ENCODE peak calls at places on chromosomes 7 and 10, in six cellular contexts. J is IMR-90, W is H1, T is mesenchymal stem cell, M is H9, Q is neuronal stem cell. G is an unnamed sample.

GRCh38 chr7:26549281-26549943 is 257.8 kb downstream of the SNX10 start:
- DNase-seq in J (no peak), W (no peak), T (no peak), M (no peak), Q (no peak), G (no peak)

GRCh38 chr7:32119790-32120196 is 49.6 kb upstream of the PDE1C start:
- DNase-seq in J (no peak), W (peak; percentile 43), T (no peak), M (peak; percentile 36), Q (no peak), G (no peak)

GRCh38 chr10:106424076-106424475 is 740.4 kb downstream of the SORCS1 start:
- DNase-seq in J (peak; percentile 96), W (no peak), T (peak; percentile 59), M (no peak), Q (no peak), G (peak; percentile 1)

GRCh38 chr7:17134786-17135185 is 163.7 kb upstream of the AHR start:
- DNase-seq in J (no peak), W (no peak), T (no peak), M (no peak), Q (no peak), G (no peak)

GRCh38 chr10:122504551-122504950 is 43.2 kb downstream of the HTRA1 start:
- DNase-seq in J (peak; percentile 94), W (no peak), T (peak; percentile 49), M (no peak), Q (no peak), G (no peak)

GRCh38 chr7:101912711-101913110 is 95.3 kb downstream of the CUX1 start:
- DNase-seq in J (peak; percentile 35), W (no peak), T (no peak), M (no peak), Q (no peak), G (no peak)

GRCh38 chr10:33800986-33801385 is 466.5 kb upstream of the NRP1 start:
- DNase-seq in J (no peak), W (no peak), T (no peak), M (no peak), Q (no peak), G (no peak)

GRCh38 chr7:37570145-37570544 is 113.4 kb upstream of the GPR141 start:
- DNase-seq in J (no peak), W (no peak), T (no peak), M (no peak), Q (no peak), G (peak; percentile 47)

GRCh38 chr7:2471396-2471795 is 4.8 kb downstream of the GRIFIN start:
- DNase-seq in J (peak; percentile 25), W (no peak), T (peak; percentile 25), M (peak; percentile 79), Q (no peak), G (no peak)

GRCh38 chr10:100101526-100102076 is 19.9 kb upstream of the CPN1 start:
- DNase-seq in J (peak; percentile 6), W (no peak), T (peak; percentile 14), M (no peak), Q (no peak), G (peak; percentile 21)

GRCh38 chr7:154907651-154908620 is 95.0 kb downstream of the PAXIP1 start:
- DNase-seq in J (no peak), W (no peak), T (no peak), M (no peak), Q (no peak), G (no peak)

GRCh38 chr10:112389147-112389822 is 15.4 kb downstream of the ACSL5 start:
- DNase-seq in J (peak; percentile 77), W (no peak), T (peak; percentile 79), M (peak; percentile 30), Q (no peak), G (peak; percentile 90)
- H2AK5ac ChIP-seq in J (peak overlapping the region; percentile 1), W (peak overlapping the region; percentile 28), T (no peak overlapping the region), M (no peak overlapping the region), Q (no peak overlapping the region), G (no peak overlapping the region)

DNA sequence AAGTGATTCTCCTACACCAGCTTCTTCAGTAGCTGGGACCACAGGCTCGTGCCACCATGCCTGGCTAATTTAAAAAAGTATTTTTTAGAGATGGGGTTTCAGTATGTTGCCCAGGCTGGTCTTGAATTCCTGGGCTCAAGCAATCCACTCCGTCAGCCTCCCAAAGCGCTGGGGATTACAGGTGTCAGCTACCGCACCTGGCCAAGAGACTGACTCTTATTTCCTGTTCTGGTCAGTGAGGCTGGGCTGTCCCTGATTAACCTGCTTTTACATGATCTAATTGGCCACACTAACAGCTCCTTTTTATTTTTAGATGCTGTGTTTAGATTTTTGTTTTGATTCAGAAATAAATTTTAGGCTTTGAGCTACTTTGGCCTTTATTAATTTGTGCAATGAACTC is 203.9 kb downstream of the NXPH1 start:
- DNase-seq in J (no peak), W (no peak), T (no peak), M (no peak), Q (no peak), G (no peak)
- H3K14ac ChIP-seq in J (no peak overlapping the region), W (no peak overlapping the region), T (no peak overlapping the region), M (no peak overlapping the region), Q (no peak overlapping the region), G (no peak overlapping the region)

DNA sequence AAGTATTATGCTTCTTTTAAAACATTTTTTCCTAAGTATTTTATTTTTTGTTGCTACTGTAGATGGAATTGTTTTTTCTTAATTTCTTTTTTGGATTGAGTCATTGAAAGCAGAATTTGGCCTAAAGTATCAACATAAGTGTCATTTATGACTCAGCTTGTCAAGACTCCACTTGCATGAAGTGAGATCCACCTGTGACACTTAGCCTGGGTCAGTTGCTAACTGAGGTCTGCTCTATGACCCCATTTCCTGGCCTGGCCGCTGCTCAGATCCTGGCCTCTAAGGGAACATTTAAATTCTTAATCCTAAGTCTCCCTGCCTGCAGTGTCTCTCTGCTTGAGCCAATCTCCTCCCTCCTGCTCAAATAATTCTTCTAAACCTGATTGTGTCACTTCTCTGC is 35.5 kb downstream of the TMEM270 start:
- DNase-seq in J (peak; percentile 70), W (no peak), T (no peak), M (no peak), Q (no peak), G (peak; percentile 12)
- H3K27ac ChIP-seq in J (no peak overlapping the region), W (no peak overlapping the region), T (no peak overlapping the region), M (no peak overlapping the region), Q (no peak overlapping the region), G (no peak overlapping the region)

DNA sequence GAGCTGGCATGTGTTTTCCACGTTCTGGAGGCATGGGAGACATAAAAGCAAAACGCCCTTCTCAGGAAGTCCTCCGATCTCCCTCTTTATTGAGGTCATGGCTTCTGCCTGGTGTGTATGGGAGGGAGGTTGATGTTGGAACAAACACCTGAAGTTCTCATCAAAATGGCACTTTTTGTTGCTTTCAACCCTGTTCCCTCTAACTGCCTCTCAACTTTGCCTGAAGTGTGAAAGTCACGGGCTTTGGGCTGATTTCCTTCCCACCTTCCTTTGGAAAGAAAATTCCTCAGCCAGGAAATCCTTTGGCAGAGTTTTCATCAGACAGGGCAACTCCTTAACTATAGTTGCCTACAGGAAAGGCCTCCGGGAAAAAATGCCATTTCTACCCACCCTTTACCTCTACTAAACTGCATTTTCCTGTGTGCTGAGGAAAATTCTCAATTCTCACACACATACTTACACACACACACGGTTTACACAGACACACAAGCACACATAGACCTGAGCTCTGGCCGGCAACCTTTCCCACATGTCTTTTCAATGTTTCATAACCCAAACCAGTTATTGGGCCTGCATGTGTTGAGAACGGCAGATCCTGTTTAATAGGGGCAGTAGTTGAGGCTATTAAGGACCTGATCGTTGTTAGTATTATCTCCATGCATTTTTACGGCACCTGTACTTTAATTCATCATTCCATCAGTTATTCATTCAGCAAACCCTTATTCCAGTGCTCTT is 36.4 kb downstream of the CYP17A1 start:
- DNase-seq in J (no peak), W (no peak), T (no peak), M (no peak), Q (no peak), G (peak; percentile 74)
- H2AK5ac ChIP-seq in J (no peak overlapping the region), W (no peak overlapping the region), T (no peak overlapping the region), M (no peak overlapping the region), Q (no peak overlapping the region), G (peak overlapping the region; percentile 61)

GRCh38 chr10:49074836-49075235 is 40.5 kb downstream of the VSTM4 start:
- DNase-seq in J (no peak), W (peak; percentile 11), T (no peak), M (no peak), Q (no peak), G (no peak)
- H3K14ac ChIP-seq in J (no peak overlapping the region), W (no peak overlapping the region), T (no peak overlapping the region), M (peak overlapping the region; percentile 47), Q (no peak overlapping the region), G (no peak overlapping the region)

DNA sequence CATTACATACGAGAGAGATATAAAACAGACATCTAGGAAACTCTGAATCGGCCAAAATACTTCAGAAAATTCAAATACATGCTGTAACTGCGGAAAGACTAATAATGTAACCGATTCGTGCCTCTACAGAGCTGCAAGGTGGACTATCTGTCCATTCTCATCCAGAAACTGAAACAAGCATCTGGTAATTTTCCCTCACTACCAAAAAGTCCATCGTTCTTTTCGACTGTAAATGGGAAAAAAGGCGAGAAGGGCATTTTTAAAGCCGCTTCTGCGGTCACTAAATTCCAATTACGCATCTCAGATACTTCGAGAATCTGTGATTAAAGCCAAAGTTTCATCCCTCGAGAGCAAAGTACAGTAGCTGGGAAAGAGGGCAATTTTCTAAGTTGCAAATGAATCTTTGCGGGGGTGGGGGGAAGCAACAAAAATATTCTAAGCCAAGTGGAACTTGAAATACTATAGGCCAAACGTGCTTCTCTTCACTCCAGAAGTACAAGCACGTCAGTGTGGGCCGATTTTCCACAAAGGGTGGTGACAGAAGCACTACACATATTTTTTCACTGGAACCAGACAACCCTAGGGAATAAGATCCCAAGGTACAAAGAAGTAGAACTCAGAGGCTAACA is 1.2 kb downstream of the OGA start:
- DNase-seq in J (no peak), W (peak; percentile 45), T (peak; percentile 15), M (no peak), Q (no peak), G (no peak)
- H3K27ac ChIP-seq in J (peak overlapping the region; percentile 63), W (peak overlapping the region; percentile 100), T (peak overlapping the region; percentile 56), M (no peak overlapping the region), Q (peak overlapping the region; percentile 96), G (peak overlapping the region; percentile 84)